ENCODE peak calls at places on chromosomes 2 and 18, in four cellular contexts. A is mesenchymal stem cell, C is stomach, T is PC-3. H is an unnamed sample. For H3K4me1, the result is how much of the 10 kb centered on the place peaks cover.

GRCh38 chr2:190948671-190949070 is 65.3 kb downstream of the STAT1 start:
- DNase-seq in A (peak), C (no peak), T (peak), H (no peak)

GRCh38 chr2:164697688-164698290 is 76.5 kb upstream of the GRB14 start:
- DNase-seq in A (peak), C (no peak), T (peak), H (peak)

GRCh38 chr2:71486881-71487640 is 33.7 kb downstream of the DYSF start:
- DNase-seq in A (no peak), C (no peak), T (no peak), H (no peak)

GRCh38 chr18:21672868-21673267 is 31.7 kb downstream of the ABHD3 start:
- DNase-seq in A (no peak), C (peak), T (peak), H (no peak)

GRCh38 chr2:9752441-9753275 is 90.6 kb upstream of the TAF1B start:
- DNase-seq in A (no peak), C (no peak), T (peak), H (no peak)

GRCh38 chr2:101012706-101013181 is 10.7 kb downstream of the RPL31 start:
- DNase-seq in A (peak), C (no peak), T (peak), H (peak)

GRCh38 chr2:70887550-70888229 is 48.0 kb upstream of the ATP6V1B1 start:
- DNase-seq in A (no peak), C (peak), T (no peak), H (peak)

GRCh38 chr2:127674241-127675209 is 805 bp downstream of the LIMS2 start:
- DNase-seq in A (peak), C (peak), T (peak), H (no peak)

GRCh38 chr2:219448099-219448775 is 13.6 kb downstream of the SPEG start:
- DNase-seq in A (no peak), C (no peak), T (no peak), H (no peak)

GRCh38 chr2:16124881-16125613 is 184.7 kb downstream of the MYCN start:
- DNase-seq in A (no peak), C (no peak), T (no peak), H (no peak)

GRCh38 chr2:111706481-111707001 is 177.5 kb downstream of the ANAPC1 start:
- DNase-seq in A (no peak), C (no peak), T (no peak), H (no peak)

GRCh38 chr18:12990128-12990485 is 1.1 kb upstream of the CEP192 start:
- DNase-seq in A (peak), C (no peak), T (no peak), H (no peak)

GRCh38 chr18:45677408-45677807 is 46.6 kb upstream of the SLC14A1 start:
- DNase-seq in A (no peak), C (no peak), T (no peak), H (no peak)

GRCh38 chr18:59079264-59079972 is 60.3 kb upstream of the SEC11C start:
- DNase-seq in A (no peak), C (no peak), T (no peak), H (no peak)

GRCh38 chr2:173555833-173556232 is 201.2 kb downstream of the CDCA7 start:
- DNase-seq in A (no peak), C (no peak), T (no peak), H (peak)

GRCh38 chr18:8794133-8794986 is 89.0 kb downstream of the MTCL1 start:
- DNase-seq in A (no peak), C (no peak), T (peak), H (no peak)

DNA sequence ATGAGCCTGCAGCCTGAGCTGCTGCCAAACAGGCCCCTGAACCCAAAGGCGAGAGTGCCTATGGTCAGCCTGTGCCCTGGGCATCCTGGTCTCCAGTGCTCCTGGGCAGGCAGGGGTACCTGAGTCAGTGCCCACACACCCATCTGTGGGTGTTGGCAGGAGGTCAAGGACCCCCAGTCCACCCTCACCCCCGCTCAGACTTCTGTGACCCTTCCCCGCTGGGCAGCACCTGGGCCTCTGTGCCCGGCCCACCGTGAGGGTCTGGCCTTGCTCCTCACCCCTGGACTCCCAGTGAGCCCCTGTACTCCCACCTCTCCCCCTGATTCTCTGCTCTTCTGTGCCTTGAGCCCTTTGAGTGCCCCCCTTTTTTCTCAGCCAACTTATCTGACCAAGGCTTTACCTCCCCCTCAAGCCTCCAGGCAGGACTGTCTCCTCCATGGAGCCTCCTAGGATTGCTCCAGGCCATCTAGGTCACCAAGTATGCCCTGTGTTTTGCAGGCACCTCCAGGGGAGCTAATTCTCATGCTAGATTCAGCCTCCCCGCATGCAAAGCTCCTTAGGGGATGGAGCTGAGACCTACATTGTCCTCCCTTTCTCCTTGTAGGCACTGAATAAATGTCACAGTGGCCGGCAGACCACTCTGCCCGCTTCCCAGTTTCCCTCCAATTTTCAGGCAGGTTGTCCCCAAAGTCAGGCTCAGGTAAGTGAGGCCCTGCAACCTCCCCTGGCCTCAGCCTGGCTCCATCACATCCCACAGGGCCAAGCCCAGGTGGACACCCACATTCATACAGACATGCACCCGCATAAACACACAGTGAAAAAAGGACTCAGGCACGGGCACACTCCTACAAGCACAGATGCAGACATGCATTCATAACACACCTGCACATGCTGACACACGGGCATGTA is 21.9 kb upstream of the PTMA start:
- DNase-seq in A (no peak), C (no peak), T (no peak), H (no peak)
- H3K4me1 ChIP-seq in A (under half), C (under half), T (under half), H (under half)

GRCh38 chr2:227370791-227371312 is 8.3 kb downstream of the TM4SF20 start:
- DNase-seq in A (no peak), C (no peak), T (peak), H (peak)

GRCh38 chr2:227374158-227374557 is 4.9 kb downstream of the TM4SF20 start:
- DNase-seq in A (no peak), C (no peak), T (peak), H (peak)

GRCh38 chr2:227376911-227377396 is 2.2 kb downstream of the TM4SF20 start:
- DNase-seq in A (peak), C (peak), T (no peak), H (peak)

GRCh38 chr2:227370087-227370486 is 9.0 kb downstream of the TM4SF20 start:
- DNase-seq in A (no peak), C (no peak), T (no peak), H (no peak)

DNA sequence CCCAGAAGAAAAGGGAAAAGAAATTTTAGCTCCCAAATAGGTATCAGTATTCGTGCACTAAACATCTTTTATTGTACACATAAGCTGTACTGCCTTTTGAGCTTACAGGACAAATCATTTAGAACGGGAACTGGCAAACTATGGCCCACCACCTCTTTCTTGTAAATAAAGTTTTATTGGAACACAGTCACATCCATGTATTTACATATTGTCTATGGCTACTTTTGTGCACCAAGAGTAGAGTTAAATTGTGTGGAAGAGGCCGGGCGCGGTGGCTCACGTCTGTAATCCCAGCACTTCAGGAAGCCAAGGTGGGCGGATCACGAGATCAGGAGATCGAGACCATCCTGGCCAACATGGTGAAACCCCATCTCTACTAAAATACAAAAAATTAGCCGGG is 5.7 kb downstream of the TM4SF20 start:
- DNase-seq in A (no peak), C (no peak), T (no peak), H (no peak)
- H3K4me1 ChIP-seq in A (under half), C (under half), T (under half), H (half or more)

DNA sequence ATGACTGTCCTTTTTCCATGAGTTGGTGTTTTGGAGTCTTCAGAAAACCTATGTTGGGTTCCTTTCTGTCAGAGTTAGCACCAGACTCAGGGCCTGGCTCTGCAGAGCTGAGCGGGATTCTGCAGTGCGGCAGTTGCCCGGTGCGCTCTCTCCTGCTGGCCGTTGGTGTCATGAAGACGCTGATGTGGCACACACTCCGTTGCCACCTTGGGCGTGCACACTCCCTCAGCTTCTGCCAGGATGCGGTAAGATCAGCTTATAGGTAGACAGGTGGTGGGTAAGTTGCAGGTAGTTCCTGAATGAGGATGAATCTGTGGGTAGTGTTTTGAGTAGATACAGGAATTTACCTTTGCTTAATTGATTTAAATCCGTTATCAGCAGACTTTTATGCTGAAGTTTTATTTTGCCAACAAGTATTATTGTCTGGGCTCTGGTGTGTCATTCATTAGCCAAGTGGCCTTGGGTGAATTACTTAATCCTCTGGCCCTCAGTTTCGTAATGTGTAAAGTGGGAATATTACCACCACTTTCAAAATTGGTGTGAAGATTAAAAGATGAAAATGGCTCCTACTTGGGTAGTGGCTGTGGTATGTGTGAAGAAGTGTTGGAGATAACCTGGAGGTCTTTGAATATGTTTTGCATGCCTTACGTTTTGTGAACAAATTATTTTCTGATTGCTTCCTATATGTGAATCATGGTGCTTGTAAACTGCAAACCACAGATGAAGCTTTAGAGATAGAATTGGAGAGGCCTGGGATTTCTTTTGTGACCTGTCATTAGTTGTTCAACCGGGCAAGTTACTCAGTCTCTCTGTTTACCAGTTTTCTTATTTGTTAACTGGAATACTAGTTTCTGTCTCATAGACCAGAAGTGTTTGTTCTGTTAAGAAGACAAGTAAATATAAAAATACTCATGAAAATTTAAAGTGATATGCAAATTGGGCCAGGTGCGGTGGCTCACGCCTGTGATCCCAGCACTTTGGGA is 27.0 kb downstream of the DGKD start:
- DNase-seq in A (peak), C (no peak), T (peak), H (no peak)
- H3K4me1 ChIP-seq in A (under half), C (under half), T (under half), H (under half)

GRCh38 chr2:29755829-29756228 is 165.6 kb downstream of the ALK start:
- DNase-seq in A (no peak), C (no peak), T (no peak), H (no peak)

GRCh38 chr2:29765711-29766110 is 155.7 kb downstream of the ALK start:
- DNase-seq in A (no peak), C (no peak), T (no peak), H (no peak)

GRCh38 chr2:29755233-29755632 is 166.2 kb downstream of the ALK start:
- DNase-seq in A (no peak), C (no peak), T (no peak), H (no peak)

GRCh38 chr2:29759342-29759741 is 162.0 kb downstream of the ALK start:
- DNase-seq in A (no peak), C (no peak), T (no peak), H (no peak)

GRCh38 chr2:29760008-29760407 is 161.4 kb downstream of the ALK start:
- DNase-seq in A (no peak), C (no peak), T (no peak), H (no peak)
- H3K4me1 ChIP-seq in A (under half), C (under half), T (under half), H (under half)

GRCh38 chr2:43078301-43078700 is 148.1 kb downstream of the ZFP36L2 start:
- DNase-seq in A (no peak), C (no peak), T (no peak), H (no peak)

GRCh38 chr2:43081131-43081745 is 145.2 kb downstream of the ZFP36L2 start:
- DNase-seq in A (no peak), C (no peak), T (no peak), H (no peak)

GRCh38 chr2:43080626-43081025 is 145.8 kb downstream of the ZFP36L2 start:
- DNase-seq in A (no peak), C (no peak), T (no peak), H (no peak)

GRCh38 chr2:43077876-43078275 is 148.5 kb downstream of the ZFP36L2 start:
- DNase-seq in A (no peak), C (no peak), T (no peak), H (no peak)

DNA sequence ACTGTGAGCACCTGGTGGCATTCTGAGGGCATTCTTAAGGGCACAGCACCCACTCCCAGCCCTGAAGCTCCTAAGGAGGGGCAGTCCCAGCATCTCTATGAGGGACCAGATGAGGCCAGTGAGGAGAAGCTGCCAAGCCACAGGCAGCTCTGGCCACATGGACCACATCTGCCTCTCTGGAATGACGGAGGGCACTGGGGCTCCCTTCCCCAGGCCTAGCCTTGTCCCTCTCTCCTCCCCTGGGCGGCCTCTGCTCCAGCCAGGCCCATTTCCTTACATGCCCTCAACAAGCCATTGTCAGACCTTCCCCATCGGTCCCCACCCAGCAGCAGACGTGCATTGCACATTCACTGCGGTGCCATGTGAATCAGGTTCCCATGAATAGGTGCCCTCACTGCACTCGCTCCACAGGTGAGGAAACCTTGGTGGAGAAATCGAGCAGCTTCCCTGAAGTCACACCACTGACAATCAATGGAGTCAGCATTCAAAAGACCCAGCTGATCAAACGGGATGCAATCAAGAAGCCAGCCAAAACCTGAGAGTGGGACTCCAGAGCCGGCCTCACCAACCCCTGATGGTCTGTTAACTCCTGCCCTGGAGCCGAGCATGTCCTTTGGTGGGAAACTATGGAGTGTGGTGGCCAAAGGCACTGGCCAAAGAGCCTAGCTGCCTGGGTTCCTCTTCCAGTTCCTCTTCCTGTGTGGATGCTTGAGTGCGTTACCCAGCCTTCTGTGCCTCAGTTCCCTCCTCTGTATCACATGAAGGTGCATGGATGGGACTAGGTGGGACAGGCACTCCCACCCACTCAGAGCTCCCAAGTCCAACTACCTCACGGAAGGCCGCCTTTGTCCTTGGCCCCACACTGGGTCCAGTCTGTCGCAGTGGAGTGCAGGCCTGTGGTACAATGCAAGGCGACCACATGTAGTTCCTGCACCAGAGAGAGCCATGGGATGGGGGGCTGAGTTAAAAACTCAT is 147.3 kb downstream of the ZFP36L2 start:
- DNase-seq in A (no peak), C (no peak), T (no peak), H (no peak)
- H3K4me1 ChIP-seq in A (under half), C (under half), T (under half), H (under half)

DNA sequence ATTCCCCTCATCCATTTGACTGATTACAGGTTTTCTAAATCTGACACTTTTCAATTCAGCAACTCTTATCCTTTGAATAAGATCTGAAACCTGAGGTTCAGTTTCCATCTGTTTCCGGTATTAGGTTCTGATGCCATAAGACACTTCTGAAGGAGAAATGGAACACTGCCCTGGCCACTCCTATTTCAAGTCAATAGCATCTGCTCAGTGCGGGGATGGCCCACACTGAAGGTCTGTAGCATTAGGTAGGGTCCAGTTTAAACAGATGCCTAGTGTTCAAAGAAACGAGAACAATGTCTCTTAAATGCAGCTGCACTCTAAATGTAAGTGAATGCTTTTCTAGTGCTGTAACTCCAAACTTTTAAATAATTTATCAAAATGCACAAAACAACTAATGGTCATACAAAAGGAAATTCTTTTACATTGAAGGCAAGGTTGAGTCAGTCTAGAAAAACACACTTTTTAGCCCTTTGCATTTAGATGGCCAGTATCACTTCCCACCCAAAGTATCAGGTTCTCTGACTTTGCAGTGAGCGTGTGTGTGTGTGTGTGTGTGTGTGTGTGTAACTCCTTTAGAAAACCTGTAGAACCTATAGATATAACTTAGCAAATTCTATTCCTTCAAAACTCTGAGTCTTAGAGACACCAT is 78.2 kb downstream of the STK39 start:
- DNase-seq in A (no peak), C (no peak), T (peak), H (no peak)
- H3K4me1 ChIP-seq in A (under half), C (under half), T (under half), H (under half)

GRCh38 chr2:102063360-102063947 is 71.7 kb downstream of the IL1R2 start:
- DNase-seq in A (peak), C (peak), T (no peak), H (no peak)
- H3K4me1 ChIP-seq in A (under half), C (under half), T (under half), H (under half)

GRCh38 chr2:25273985-25274550 is 67.7 kb downstream of the DNMT3A start:
- DNase-seq in A (no peak), C (no peak), T (no peak), H (no peak)

GRCh38 chr2:25274868-25275574 is 66.7 kb downstream of the DNMT3A start:
- DNase-seq in A (no peak), C (no peak), T (no peak), H (no peak)

GRCh38 chr2:25275575-25275965 is 66.2 kb downstream of the DNMT3A start:
- DNase-seq in A (no peak), C (no peak), T (no peak), H (no peak)

GRCh38 chr2:25279091-25279651 is 62.6 kb downstream of the DNMT3A start:
- DNase-seq in A (no peak), C (peak), T (no peak), H (no peak)

GRCh38 chr2:25276569-25277465 is 64.9 kb downstream of the DNMT3A start:
- DNase-seq in A (no peak), C (peak), T (no peak), H (no peak)
- H3K4me1 ChIP-seq in A (under half), C (under half), T (under half), H (under half)

DNA sequence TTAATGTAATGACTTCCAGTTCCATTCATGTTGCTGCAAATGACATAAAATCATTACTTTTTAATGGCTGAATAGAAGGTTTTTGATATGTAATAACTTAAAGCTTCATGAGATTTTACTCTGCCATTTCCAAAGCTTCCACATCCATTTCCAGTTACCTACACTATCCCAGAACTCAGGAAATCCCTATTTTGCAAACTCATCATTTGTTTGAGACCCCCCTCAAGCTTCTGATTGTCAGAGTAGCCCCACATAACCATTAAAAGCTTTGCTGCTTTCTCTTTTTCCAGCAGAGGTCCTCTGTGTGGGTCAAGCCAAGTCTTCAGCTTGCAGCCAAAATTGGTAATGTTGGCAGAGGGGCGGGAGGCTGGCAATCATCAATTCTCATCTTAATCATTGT is 50.6 kb upstream of the IL1R1 start:
- DNase-seq in A (no peak), C (no peak), T (no peak), H (no peak)
- H3K4me1 ChIP-seq in A (under half), C (under half), T (under half), H (under half)